ENCODE peak calls at places on chromosomes 2 and 18, in nine cellular contexts. A, F, D, U, O, L, X, Z and H are unnamed samples. For H3K27me3, the result is how much of the 10 kb centered on the place peaks cover.

GRCh38 chr2:168432565-168433186 is 23.4 kb upstream of the CERS6 start:
- DNase-seq in A (no peak), F (no peak), D (no peak), U (no peak), O (no peak), L (no peak), X (no peak), Z (no peak), H (no peak)

GRCh38 chr2:15354596-15355359 is 206.4 kb downstream of the NBAS start:
- DNase-seq in A (no peak), F (no peak), D (no peak), U (no peak), O (no peak), L (no peak), X (no peak), Z (no peak), H (no peak)

GRCh38 chr2:68901199-68901515 is 30.0 kb upstream of the BMP10 start:
- DNase-seq in A (no peak), F (no peak), D (no peak), U (peak), O (no peak), L (no peak), X (no peak), Z (no peak), H (no peak)

GRCh38 chr2:112092286-112093041 is 37.4 kb downstream of the TMEM87B start:
- DNase-seq in A (no peak), F (no peak), D (no peak), U (peak), O (no peak), L (no peak), X (no peak), Z (no peak), H (no peak)

GRCh38 chr2:156797832-156798231 is 361.7 kb downstream of the GPD2 start:
- DNase-seq in A (no peak), F (no peak), D (no peak), U (no peak), O (no peak), L (no peak), X (no peak), Z (no peak), H (no peak)

GRCh38 chr18:35777042-35777441 is 195.4 kb upstream of the RMP24 start:
- DNase-seq in A (no peak), F (no peak), D (peak), U (no peak), O (peak), L (no peak), X (no peak), Z (no peak), H (no peak)

GRCh38 chr2:54830546-54830945 is 107.1 kb downstream of the EML6 start:
- DNase-seq in A (no peak), F (no peak), D (no peak), U (peak), O (no peak), L (no peak), X (no peak), Z (no peak), H (no peak)

GRCh38 chr2:111668274-111668616 is 215.7 kb downstream of the ANAPC1 start:
- DNase-seq in A (no peak), F (no peak), D (no peak), U (no peak), O (no peak), L (no peak), X (no peak), Z (no peak), H (peak)

GRCh38 chr2:135056790-135057189 is 4.7 kb downstream of the RAB3GAP1 start:
- DNase-seq in A (no peak), F (no peak), D (no peak), U (no peak), O (peak), L (no peak), X (no peak), Z (no peak), H (no peak)

GRCh38 chr2:238888781-238889180 is 40.9 kb downstream of the TWIST2 start:
- DNase-seq in A (no peak), F (no peak), D (no peak), U (no peak), O (no peak), L (no peak), X (no peak), Z (no peak), H (no peak)

GRCh38 chr18:26908906-26909305 is 43.4 kb upstream of the AQP4 start:
- DNase-seq in A (no peak), F (no peak), D (no peak), U (no peak), O (no peak), L (no peak), X (no peak), Z (no peak), H (no peak)

GRCh38 chr2:105518897-105519296 is 120.0 kb upstream of the FHL2 start:
- DNase-seq in A (no peak), F (no peak), D (no peak), U (no peak), O (no peak), L (no peak), X (no peak), Z (no peak), H (peak)

GRCh38 chr2:204228169-204228940 is 291.8 kb downstream of the ICOS start:
- DNase-seq in A (peak), F (no peak), D (no peak), U (peak), O (no peak), L (no peak), X (no peak), Z (no peak), H (no peak)

GRCh38 chr2:133937669-133938068 is 316.2 kb upstream of the MGAT5 start:
- DNase-seq in A (no peak), F (no peak), D (no peak), U (no peak), O (no peak), L (no peak), X (no peak), Z (no peak), H (peak)

GRCh38 chr2:57080035-57080434 is 896.2 kb downstream of the CCDC85A start:
- DNase-seq in A (no peak), F (no peak), D (no peak), U (peak), O (peak), L (no peak), X (no peak), Z (no peak), H (no peak)

GRCh38 chr2:25602333-25602723 is 71.0 kb downstream of the DTNB start:
- DNase-seq in A (no peak), F (no peak), D (no peak), U (peak), O (no peak), L (no peak), X (no peak), Z (no peak), H (no peak)

GRCh38 chr2:109209941-109210340 is 80.9 kb downstream of the SH3RF3 start:
- DNase-seq in A (no peak), F (no peak), D (no peak), U (peak), O (no peak), L (no peak), X (no peak), Z (no peak), H (no peak)

DNA sequence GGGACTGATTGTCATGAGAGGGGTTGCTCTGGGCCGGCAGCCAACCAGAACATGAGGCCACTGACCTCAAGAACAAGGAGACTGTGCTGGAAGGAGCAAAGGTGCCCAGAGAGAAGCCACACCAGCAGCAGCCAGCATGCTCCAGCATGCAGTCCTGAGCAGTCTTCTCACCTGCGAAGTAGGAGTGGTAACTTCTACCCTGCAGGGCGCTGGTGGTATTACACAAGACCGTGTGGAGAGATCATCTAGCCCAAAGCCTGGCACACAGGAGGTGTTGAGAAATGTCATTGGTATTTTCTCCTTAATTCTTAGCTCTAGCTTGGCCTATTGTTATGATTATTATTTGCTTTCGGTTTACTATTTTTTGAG is 132.7 kb downstream of the TSN start:
- DNase-seq in A (no peak), F (no peak), D (peak), U (no peak), O (peak), L (no peak), X (no peak), Z (no peak), H (no peak)
- H3K27me3 ChIP-seq in A (under half), F (under half), D (under half), U (under half), O (under half), L (under half), X (under half), Z (under half), H (under half)

DNA sequence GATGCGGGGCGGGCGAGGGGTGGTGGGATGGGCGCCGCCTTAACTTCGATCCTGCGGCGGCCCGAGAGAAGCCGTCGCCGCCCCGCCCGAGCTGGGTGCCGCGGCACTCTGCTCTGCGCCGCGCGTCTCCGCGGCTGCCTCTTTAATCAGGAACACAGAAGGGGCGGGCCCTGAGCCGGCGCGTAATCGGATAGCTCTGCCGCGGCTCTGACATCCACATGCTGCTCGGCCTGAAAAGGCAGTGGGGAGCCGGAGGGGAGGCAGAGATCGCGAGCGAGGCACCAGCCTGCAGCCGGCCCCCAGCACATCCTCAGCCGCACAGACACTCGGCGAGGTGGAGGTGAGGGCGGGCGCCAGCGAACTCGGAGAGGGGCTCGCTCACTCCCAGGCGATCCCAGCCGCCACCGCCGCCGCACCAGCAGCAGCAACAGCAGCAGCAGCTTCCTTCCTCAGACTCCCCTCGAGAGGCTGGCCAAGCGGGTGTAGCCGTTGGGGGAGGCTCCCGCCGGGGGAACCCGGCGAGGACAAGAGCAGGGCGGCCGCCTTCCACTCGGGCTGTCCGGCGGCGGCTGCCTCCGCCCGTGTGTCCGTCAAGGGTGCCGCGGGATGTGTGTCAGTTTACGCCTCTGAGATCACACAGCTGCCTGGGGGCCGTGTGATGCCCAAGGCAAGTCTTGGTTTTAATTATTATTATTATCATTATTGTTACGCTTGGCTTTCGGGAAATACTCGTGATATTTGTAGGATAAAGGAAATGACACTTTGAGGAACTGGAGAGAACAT is at the start of gene NRP2:
- DNase-seq in A (peak), F (no peak), D (no peak), U (peak), O (peak), L (peak), X (peak), Z (peak), H (peak)
- TF ChIP-seq POLR2AphosphoS5 in A (peak), F (peak), D (no peak), U (peak), O (no peak), L (peak), X (peak), Z (peak), H (peak)

GRCh38 chr2:214545881-214546280 is 135.0 kb downstream of the VWC2L start:
- DNase-seq in A (no peak), F (no peak), D (no peak), U (no peak), O (no peak), L (no peak), X (no peak), Z (no peak), H (no peak)
- TF ChIP-seq POLR2A in A (no peak), F (no peak), D (no peak), U (no peak), O (no peak), L (no peak), X (no peak), Z (no peak), H (no peak)

DNA sequence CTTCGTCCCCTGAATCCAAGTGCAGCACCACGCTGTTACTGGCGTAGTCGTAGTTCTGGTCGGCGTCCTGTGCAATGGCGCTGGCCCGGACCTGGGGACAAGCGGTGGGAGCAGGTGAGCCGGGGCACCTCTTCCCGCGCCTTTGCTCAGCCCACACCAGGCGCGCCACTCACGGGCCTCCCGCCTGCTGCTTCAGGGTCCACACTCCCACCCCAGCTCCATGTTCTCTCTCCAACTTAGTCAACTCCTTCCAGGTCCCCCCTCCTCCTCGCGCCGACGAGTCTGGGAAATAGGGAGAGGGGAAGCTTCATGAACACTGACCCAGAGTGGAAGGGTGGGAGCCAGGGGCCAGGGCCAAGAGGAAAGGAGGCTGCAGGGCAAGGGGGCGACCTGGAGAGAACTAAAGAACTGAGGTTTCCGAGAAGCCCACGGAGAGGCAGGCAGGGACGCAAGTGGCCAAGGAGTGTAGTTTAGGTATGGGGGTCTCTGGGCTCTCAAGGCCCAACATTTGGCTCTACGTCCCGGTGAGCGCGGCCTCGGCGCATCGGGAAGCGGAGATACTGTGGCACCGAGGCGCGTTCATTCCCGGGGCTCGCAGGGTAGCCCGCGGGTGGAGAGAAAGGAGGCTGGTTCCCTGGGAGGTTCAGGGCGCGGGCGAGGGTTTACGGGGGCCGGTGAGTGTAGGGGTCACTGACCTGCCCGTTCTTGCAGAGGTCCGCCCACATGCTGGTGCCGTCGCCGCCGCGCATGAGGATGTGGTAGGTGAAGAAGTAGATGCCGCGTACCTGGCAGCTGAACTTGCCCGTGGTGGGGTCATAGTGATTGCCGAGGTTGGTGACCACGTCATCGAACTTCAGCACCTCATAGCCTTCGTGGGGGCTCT is 1.4 kb downstream of the C1QL2 start:
- DNase-seq in A (no peak), F (no peak), D (no peak), U (no peak), O (no peak), L (no peak), X (no peak), Z (no peak), H (no peak)
- H3K27me3 ChIP-seq in A (under half), F (under half), D (under half), U (half or more), O (under half), L (half or more), X (under half), Z (half or more), H (under half)

DNA sequence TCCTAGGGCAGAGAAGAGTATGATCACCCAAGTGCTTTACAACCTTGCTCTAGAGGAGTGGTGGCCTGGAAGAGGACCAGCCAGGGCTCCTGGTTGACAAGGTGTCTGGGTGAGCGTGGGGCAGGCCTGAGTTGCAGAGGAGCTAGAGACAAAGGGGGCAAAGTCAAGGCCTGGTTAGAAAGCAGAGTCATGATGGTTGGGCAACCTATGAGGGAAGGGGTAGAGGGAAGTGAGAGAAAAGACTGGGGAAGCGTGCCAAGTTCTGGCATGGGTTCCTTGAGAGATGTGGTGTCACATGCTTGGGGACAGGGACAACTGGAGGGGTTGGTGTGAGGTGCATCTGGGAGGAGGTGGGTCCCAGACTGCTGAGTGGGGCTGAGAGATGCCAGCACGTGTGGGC is 13.5 kb downstream of the ZFP36L2 start:
- DNase-seq in A (no peak), F (no peak), D (no peak), U (no peak), O (no peak), L (peak), X (peak), Z (peak), H (no peak)
- TF ChIP-seq POLR2AphosphoS5 in A (no peak), F (no peak), D (no peak), U (no peak), O (no peak), L (no peak), X (no peak), Z (no peak), H (no peak)

DNA sequence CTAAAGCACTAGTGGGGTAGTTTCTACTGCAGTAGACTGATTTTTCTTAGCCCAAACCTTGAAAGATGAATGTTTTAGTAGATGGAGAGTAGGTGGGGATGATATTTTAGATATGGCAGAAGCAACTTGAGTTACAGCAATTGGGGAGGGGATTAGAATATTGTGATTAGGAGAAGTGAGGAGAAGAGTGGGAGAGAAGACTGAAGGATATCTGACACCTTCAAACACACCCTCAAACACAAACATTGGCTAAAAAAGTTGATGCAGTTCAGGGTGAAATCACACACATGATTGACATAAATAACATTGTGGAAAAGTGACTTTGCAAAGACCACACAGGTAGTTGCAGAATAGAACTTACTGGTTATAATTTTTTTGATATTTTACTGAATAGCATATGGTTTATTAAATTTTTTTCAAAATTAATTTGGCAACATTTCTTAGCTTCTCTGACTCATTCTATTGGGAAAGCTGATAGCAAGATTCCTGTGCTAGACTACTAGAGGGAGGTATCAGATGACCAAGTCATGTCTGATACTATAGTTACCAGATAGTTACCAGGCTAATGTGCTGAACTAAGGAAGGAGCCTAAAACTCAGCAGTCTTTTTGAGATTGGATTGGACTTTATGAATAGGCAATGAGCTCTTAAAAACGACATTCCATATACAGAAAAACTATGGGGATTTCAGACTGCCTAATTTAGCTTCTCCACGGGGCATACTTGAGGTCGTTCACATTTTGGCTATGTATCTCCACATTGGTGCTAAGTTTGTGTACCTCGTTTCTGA is 73.0 kb downstream of the ACTR3 start:
- DNase-seq in A (no peak), F (no peak), D (no peak), U (no peak), O (no peak), L (no peak), X (no peak), Z (no peak), H (no peak)
- TF ChIP-seq POLR2A in A (no peak), F (no peak), D (peak), U (no peak), O (no peak), L (no peak), X (no peak), Z (no peak), H (no peak)

DNA sequence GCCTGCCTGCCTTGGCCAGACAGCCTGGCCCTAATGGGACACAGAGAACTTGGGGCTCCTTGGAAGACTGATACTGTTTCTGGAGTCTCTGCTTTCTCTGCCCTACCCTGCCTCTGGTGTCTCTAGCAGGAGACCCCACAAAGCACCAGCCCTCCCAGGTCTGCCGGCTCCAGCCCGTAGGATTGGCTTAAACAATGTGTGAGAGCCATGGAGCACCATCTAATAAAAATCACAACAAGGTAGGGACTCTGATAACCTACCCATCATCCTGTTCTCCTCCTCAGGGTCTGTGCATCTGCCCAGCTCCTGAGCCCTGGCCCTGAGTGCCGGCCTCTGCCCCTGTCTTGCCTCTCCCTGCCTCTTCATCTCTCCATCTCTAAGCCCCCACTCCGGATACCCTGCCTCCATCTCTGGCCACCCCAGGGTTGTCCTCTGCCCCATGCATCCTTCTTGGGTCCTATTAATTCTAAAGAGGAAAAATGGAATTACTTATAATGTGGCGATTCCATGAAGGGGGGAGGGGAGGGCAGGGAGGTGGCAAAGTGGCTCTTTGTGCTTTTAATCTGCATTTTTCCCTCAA is 1.2 kb upstream of the ECEL1 start:
- DNase-seq in A (no peak), F (no peak), D (no peak), U (no peak), O (no peak), L (peak), X (no peak), Z (peak), H (no peak)
- H3K27me3 ChIP-seq in A (half or more), F (under half), D (under half), U (under half), O (under half), L (half or more), X (under half), Z (half or more), H (half or more)